ENCODE peak calls at places on chromosomes 2 and 18, in seven cellular contexts. One of them, this sample, is unnamed.

GRCh38 chr2:191187105-191187829 is 36.5 kb upstream of the STAT4 start:
- DNase-seq in K562: no peak
- DNase-seq in astrocyte: peak; percentile 48
- DNase-seq in neural progenitor cell: no peak
- DNase-seq in HepG2: no peak
- DNase-seq in IMR-90: no peak
- DNase-seq in colonic mucosa: no peak
- DNase-seq in this sample: no peak

GRCh38 chr18:11500153-11501122 is 109.0 kb upstream of the SLC35G4 start:
- DNase-seq in K562: peak; percentile 4
- DNase-seq in astrocyte: peak; percentile 99
- DNase-seq in neural progenitor cell: no peak
- DNase-seq in HepG2: peak; percentile 98
- DNase-seq in IMR-90: peak; percentile 98
- DNase-seq in colonic mucosa: no peak
- DNase-seq in this sample: peak; percentile 95

GRCh38 chr2:2254206-2254605 is 76.9 kb downstream of the MYT1L start:
- DNase-seq in K562: no peak
- DNase-seq in astrocyte: no peak
- DNase-seq in neural progenitor cell: no peak
- DNase-seq in HepG2: no peak
- DNase-seq in IMR-90: no peak
- DNase-seq in colonic mucosa: no peak
- DNase-seq in this sample: no peak

GRCh38 chr2:45643543-45644542 is 7.6 kb upstream of the PRKCE start:
- DNase-seq in K562: peak; percentile 75
- DNase-seq in astrocyte: no peak
- DNase-seq in neural progenitor cell: peak; percentile 88
- DNase-seq in HepG2: peak; percentile 27
- DNase-seq in IMR-90: peak; percentile 31
- DNase-seq in colonic mucosa: peak; percentile 68
- DNase-seq in this sample: peak; percentile 65

GRCh38 chr18:28802546-28802945 is 625.6 kb upstream of the CDH2 start:
- DNase-seq in K562: no peak
- DNase-seq in astrocyte: peak; percentile 67
- DNase-seq in neural progenitor cell: no peak
- DNase-seq in HepG2: no peak
- DNase-seq in IMR-90: peak; percentile 47
- DNase-seq in colonic mucosa: no peak
- DNase-seq in this sample: no peak

GRCh38 chr2:35973737-35974132 is 381.8 kb upstream of the CRIM1 start:
- DNase-seq in K562: no peak
- DNase-seq in astrocyte: peak; percentile 6
- DNase-seq in neural progenitor cell: no peak
- DNase-seq in HepG2: peak; percentile 7
- DNase-seq in IMR-90: no peak
- DNase-seq in colonic mucosa: no peak
- DNase-seq in this sample: no peak

GRCh38 chr2:74304332-74305148 is 38.7 kb downstream of the SLC4A5 start:
- DNase-seq in K562: peak; percentile 24
- DNase-seq in astrocyte: no peak
- DNase-seq in neural progenitor cell: no peak
- DNase-seq in HepG2: no peak
- DNase-seq in IMR-90: no peak
- DNase-seq in colonic mucosa: no peak
- DNase-seq in this sample: no peak

GRCh38 chr2:130813722-130814121 is 23.0 kb upstream of the ARHGEF4 start:
- DNase-seq in K562: no peak
- DNase-seq in astrocyte: no peak
- DNase-seq in neural progenitor cell: no peak
- DNase-seq in HepG2: no peak
- DNase-seq in IMR-90: no peak
- DNase-seq in colonic mucosa: no peak
- DNase-seq in this sample: no peak

GRCh38 chr2:240789051-240789453 is 31.0 kb downstream of the KIF1A start:
- DNase-seq in K562: no peak
- DNase-seq in astrocyte: no peak
- DNase-seq in neural progenitor cell: no peak
- DNase-seq in HepG2: no peak
- DNase-seq in IMR-90: no peak
- DNase-seq in colonic mucosa: no peak
- DNase-seq in this sample: no peak

GRCh38 chr18:58223717-58224424 is 179.8 kb downstream of the NEDD4L start:
- DNase-seq in K562: peak; percentile 80
- DNase-seq in astrocyte: peak; percentile 90
- DNase-seq in neural progenitor cell: no peak
- DNase-seq in HepG2: peak; percentile 81
- DNase-seq in IMR-90: peak; percentile 96
- DNase-seq in colonic mucosa: peak; percentile 77
- DNase-seq in this sample: no peak

GRCh38 chr2:16719409-16719808 is 53.8 kb upstream of the CYRIA start:
- DNase-seq in K562: no peak
- DNase-seq in astrocyte: no peak
- DNase-seq in neural progenitor cell: no peak
- DNase-seq in HepG2: no peak
- DNase-seq in IMR-90: no peak
- DNase-seq in colonic mucosa: no peak
- DNase-seq in this sample: peak; percentile 16

GRCh38 chr2:42060028-42060427 is 12.2 kb downstream of the PKDCC start:
- DNase-seq in K562: no peak
- DNase-seq in astrocyte: no peak
- DNase-seq in neural progenitor cell: no peak
- DNase-seq in HepG2: no peak
- DNase-seq in IMR-90: no peak
- DNase-seq in colonic mucosa: no peak
- DNase-seq in this sample: no peak

GRCh38 chr2:121128741-121129659 is 156.0 kb downstream of the TFCP2L1 start:
- DNase-seq in K562: peak; percentile 68
- DNase-seq in astrocyte: no peak
- DNase-seq in neural progenitor cell: peak; percentile 72
- DNase-seq in HepG2: peak; percentile 45
- DNase-seq in IMR-90: no peak
- DNase-seq in colonic mucosa: peak; percentile 89
- DNase-seq in this sample: no peak

GRCh38 chr2:105691942-105692341 is 52.8 kb upstream of the NCK2 start:
- DNase-seq in K562: no peak
- DNase-seq in astrocyte: no peak
- DNase-seq in neural progenitor cell: no peak
- DNase-seq in HepG2: no peak
- DNase-seq in IMR-90: no peak
- DNase-seq in colonic mucosa: no peak
- DNase-seq in this sample: peak; percentile 92

GRCh38 chr2:102801098-102801718 is 39.4 kb downstream of the TMEM182 start:
- DNase-seq in K562: peak; percentile 64
- DNase-seq in astrocyte: peak; percentile 22
- DNase-seq in neural progenitor cell: peak; percentile 15
- DNase-seq in HepG2: no peak
- DNase-seq in IMR-90: peak; percentile 22
- DNase-seq in colonic mucosa: no peak
- DNase-seq in this sample: no peak

GRCh38 chr18:44792456-44793080 is 111.9 kb downstream of the SETBP1 start:
- DNase-seq in K562: no peak
- DNase-seq in astrocyte: peak; percentile 67
- DNase-seq in neural progenitor cell: no peak
- DNase-seq in HepG2: no peak
- DNase-seq in IMR-90: peak; percentile 19
- DNase-seq in colonic mucosa: no peak
- DNase-seq in this sample: no peak

GRCh38 chr2:239897596-239898235 is 127.4 kb downstream of the NDUFA10 start:
- DNase-seq in K562: no peak
- DNase-seq in astrocyte: no peak
- DNase-seq in neural progenitor cell: no peak
- DNase-seq in HepG2: no peak
- DNase-seq in IMR-90: no peak
- DNase-seq in colonic mucosa: no peak
- DNase-seq in this sample: no peak

GRCh38 chr18:70172225-70172624 is 33.3 kb downstream of the RTTN start:
- DNase-seq in K562: no peak
- DNase-seq in astrocyte: no peak
- DNase-seq in neural progenitor cell: no peak
- DNase-seq in HepG2: no peak
- DNase-seq in IMR-90: peak; percentile 39
- DNase-seq in colonic mucosa: no peak
- DNase-seq in this sample: no peak

GRCh38 chr2:105718846-105719432 is 25.8 kb upstream of the NCK2 start:
- DNase-seq in K562: no peak
- DNase-seq in astrocyte: no peak
- DNase-seq in neural progenitor cell: no peak
- DNase-seq in HepG2: no peak
- DNase-seq in IMR-90: no peak
- DNase-seq in colonic mucosa: no peak
- DNase-seq in this sample: no peak

GRCh38 chr18:65725421-65726050 is 25.3 kb upstream of the CDH7 start:
- DNase-seq in K562: peak; percentile 6
- DNase-seq in astrocyte: no peak
- DNase-seq in neural progenitor cell: peak; percentile 60
- DNase-seq in HepG2: peak; percentile 16
- DNase-seq in IMR-90: no peak
- DNase-seq in colonic mucosa: peak; percentile 44
- DNase-seq in this sample: peak; percentile 53

GRCh38 chr18:37335337-37335736 is 230.3 kb downstream of the CELF4 start:
- DNase-seq in K562: no peak
- DNase-seq in astrocyte: peak; percentile 26
- DNase-seq in neural progenitor cell: peak; percentile 33
- DNase-seq in HepG2: no peak
- DNase-seq in IMR-90: no peak
- DNase-seq in colonic mucosa: no peak
- DNase-seq in this sample: no peak

GRCh38 chr2:143356341-143356740 is 227.1 kb downstream of the ARHGAP15 start:
- DNase-seq in K562: no peak
- DNase-seq in astrocyte: no peak
- DNase-seq in neural progenitor cell: no peak
- DNase-seq in HepG2: no peak
- DNase-seq in IMR-90: no peak
- DNase-seq in colonic mucosa: no peak
- DNase-seq in this sample: no peak

GRCh38 chr2:110732422-110733413 is at the start of gene ACOXL:
- DNase-seq in K562: peak; percentile 45
- DNase-seq in astrocyte: no peak
- DNase-seq in neural progenitor cell: peak; percentile 65
- DNase-seq in HepG2: no peak
- DNase-seq in IMR-90: no peak
- DNase-seq in colonic mucosa: peak; percentile 84
- DNase-seq in this sample: peak; percentile 72

GRCh38 chr2:136344339-136344738 is 226.4 kb upstream of the CXCR4 start:
- DNase-seq in K562: no peak
- DNase-seq in astrocyte: no peak
- DNase-seq in neural progenitor cell: no peak
- DNase-seq in HepG2: no peak
- DNase-seq in IMR-90: no peak
- DNase-seq in colonic mucosa: no peak
- DNase-seq in this sample: no peak

GRCh38 chr18:26655614-26656400 is 107.5 kb upstream of the KCTD1 start:
- DNase-seq in K562: no peak
- DNase-seq in astrocyte: peak; percentile 29
- DNase-seq in neural progenitor cell: peak; percentile 76
- DNase-seq in HepG2: no peak
- DNase-seq in IMR-90: peak; percentile 11
- DNase-seq in colonic mucosa: peak; percentile 48
- DNase-seq in this sample: peak; percentile 12
- H3K9ac ChIP-seq in K562: no peak overlapping the region
- H3K9ac ChIP-seq in astrocyte: peak overlapping the region; percentile 80
- H3K9ac ChIP-seq in neural progenitor cell: no peak overlapping the region
- H3K9ac ChIP-seq in HepG2: no peak overlapping the region
- H3K9ac ChIP-seq in IMR-90: no peak overlapping the region
- H3K9ac ChIP-seq in colonic mucosa: no peak overlapping the region
- H3K9ac ChIP-seq in this sample: no peak overlapping the region

GRCh38 chr2:181411105-181411849 is 45.9 kb upstream of the ITGA4 start:
- DNase-seq in K562: peak; percentile 5
- DNase-seq in astrocyte: no peak
- DNase-seq in neural progenitor cell: peak; percentile 87
- DNase-seq in HepG2: no peak
- DNase-seq in IMR-90: no peak
- DNase-seq in colonic mucosa: no peak
- DNase-seq in this sample: peak; percentile 82
- TF ChIP-seq CTCF in K562: no peak
- TF ChIP-seq CTCF in astrocyte: no peak
- TF ChIP-seq CTCF in neural progenitor cell: no peak
- TF ChIP-seq CTCF in HepG2: no peak
- TF ChIP-seq CTCF in IMR-90: no peak
- TF ChIP-seq CTCF in colonic mucosa: no peak
- TF ChIP-seq CTCF in this sample: no peak

DNA sequence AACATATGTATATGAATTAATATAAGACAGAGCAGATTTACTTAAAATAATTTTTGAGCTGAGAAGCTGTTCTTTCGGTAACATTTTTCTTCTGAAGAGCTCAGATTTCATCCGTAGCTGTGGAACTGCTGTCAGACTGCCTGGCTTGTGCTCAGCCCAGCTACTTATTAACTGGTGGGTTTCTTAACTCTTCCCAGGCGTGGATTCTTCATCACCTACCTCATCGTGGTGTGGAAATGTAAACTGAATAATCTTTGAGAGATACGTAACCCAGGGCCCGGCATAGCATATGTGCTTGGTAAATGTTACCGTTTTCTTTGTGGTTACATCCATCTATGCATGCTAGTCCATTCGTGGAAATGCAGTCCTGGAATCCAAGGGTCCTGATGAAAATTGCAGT is 145.0 kb downstream of the MCFD2 start:
- DNase-seq in K562: no peak
- DNase-seq in astrocyte: peak; percentile 91
- DNase-seq in neural progenitor cell: no peak
- DNase-seq in HepG2: peak; percentile 90
- DNase-seq in IMR-90: peak; percentile 96
- DNase-seq in colonic mucosa: no peak
- DNase-seq in this sample: no peak
- H3K9ac ChIP-seq in K562: no peak overlapping the region
- H3K9ac ChIP-seq in astrocyte: no peak overlapping the region
- H3K9ac ChIP-seq in neural progenitor cell: no peak overlapping the region
- H3K9ac ChIP-seq in HepG2: peak overlapping the region; percentile 9
- H3K9ac ChIP-seq in IMR-90: no peak overlapping the region
- H3K9ac ChIP-seq in colonic mucosa: no peak overlapping the region
- H3K9ac ChIP-seq in this sample: no peak overlapping the region

DNA sequence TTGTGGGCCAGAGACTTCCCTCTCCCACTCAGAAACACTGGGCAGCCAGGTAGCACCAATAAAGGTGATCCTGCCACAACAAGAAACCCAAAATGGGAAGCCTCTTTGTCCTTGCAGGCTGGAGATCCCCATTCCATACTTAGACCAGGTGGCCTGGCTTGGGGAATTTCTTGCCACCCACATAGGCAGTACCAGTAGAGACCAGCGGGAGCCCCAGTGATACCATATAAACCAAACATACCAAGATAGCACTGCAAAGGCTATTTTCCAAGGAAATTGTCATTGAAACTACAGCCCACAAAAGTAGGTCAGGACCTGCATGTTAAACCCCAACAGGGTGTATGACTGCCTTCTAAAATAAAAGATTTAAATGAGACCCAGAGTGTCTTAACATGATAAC is 171.6 kb downstream of the DIS3L2 start:
- DNase-seq in K562: no peak
- DNase-seq in astrocyte: no peak
- DNase-seq in neural progenitor cell: peak; percentile 13
- DNase-seq in HepG2: peak; percentile 13
- DNase-seq in IMR-90: no peak
- DNase-seq in colonic mucosa: no peak
- DNase-seq in this sample: no peak
- TF ChIP-seq CTCF in K562: no peak
- TF ChIP-seq CTCF in astrocyte: peak; percentile 7
- TF ChIP-seq CTCF in neural progenitor cell: peak; percentile 10
- TF ChIP-seq CTCF in HepG2: no peak
- TF ChIP-seq CTCF in IMR-90: peak; percentile 19
- TF ChIP-seq CTCF in colonic mucosa: no peak
- TF ChIP-seq CTCF in this sample: peak; percentile 7

This sample was measured in MM.1S.